ENCODE peak calls at places on chromosomes 5 and 9, in seven cellular contexts. E is NAMALWA; P is HCEC 1CT; I is HL-60; N is stimulated activated naive B cell treated with anti-CD40 and anti-IgM and Interleukin-4, amounts not matched to agents 10 μg/mL and 1 μg/mL and 100 μg/mL, for 72 hours; Q is fibroblast of lung; F is activated naive CD4-positive, alpha-beta T cell treated with Interleukin-2 at 50 U/mL for 16 hours. M is an unnamed sample.

GRCh38 chr5:56123531-56124243 is 109.4 kb downstream of the ANKRD55 start:
- DNase-seq in E (no peak), P (peak), I (no peak), N (no peak), Q (peak), F (no peak), M (peak)

GRCh38 chr5:126847318-126848221 is 70.6 kb downstream of the LMNB1 start:
- DNase-seq in E (no peak), P (no peak), I (no peak), N (no peak), Q (no peak), F (no peak), M (peak)

GRCh38 chr5:147629196-147629595 is 119.3 kb upstream of the DPYSL3 start:
- DNase-seq in E (no peak), P (no peak), I (no peak), N (no peak), Q (no peak), F (no peak), M (no peak)

GRCh38 chr9:137878957-137879555 is 1.5 kb downstream of the CACNA1B start:
- DNase-seq in E (no peak), P (no peak), I (no peak), N (no peak), Q (no peak), F (no peak), M (no peak)

GRCh38 chr9:136432591-136432990 is 7.1 kb downstream of the INPP5E start:
- DNase-seq in E (no peak), P (no peak), I (no peak), N (no peak), Q (no peak), F (no peak), M (no peak)

GRCh38 chr5:54295658-54296276 is 14.6 kb downstream of the ARL15 start:
- DNase-seq in E (no peak), P (no peak), I (no peak), N (no peak), Q (no peak), F (no peak), M (no peak)

GRCh38 chr5:133356386-133357331 is 255.7 kb downstream of the FSTL4 start:
- DNase-seq in E (no peak), P (no peak), I (no peak), N (no peak), Q (no peak), F (no peak), M (no peak)

GRCh38 chr5:124746252-124746915 is at the start of gene ZNF608:
- DNase-seq in E (peak), P (peak), I (no peak), N (no peak), Q (peak), F (no peak), M (peak)

GRCh38 chr5:109654455-109654854 is 35.3 kb upstream of the MAN2A1 start:
- DNase-seq in E (no peak), P (peak), I (no peak), N (no peak), Q (no peak), F (no peak), M (no peak)

GRCh38 chr9:80650964-80651555 is 1038.3 kb downstream of the TLE1 start:
- DNase-seq in E (no peak), P (peak), I (no peak), N (no peak), Q (peak), F (no peak), M (peak)

GRCh38 chr5:27494845-27495244 is 456.5 kb upstream of the CDH9 start:
- DNase-seq in E (no peak), P (peak), I (no peak), N (no peak), Q (no peak), F (no peak), M (no peak)

GRCh38 chr9:75197521-75197920 is 109.2 kb downstream of the OSTF1 start:
- DNase-seq in E (no peak), P (no peak), I (no peak), N (no peak), Q (no peak), F (no peak), M (no peak)

GRCh38 chr5:139964266-139964993 is 78.7 kb downstream of the NRG2 start:
- DNase-seq in E (no peak), P (no peak), I (no peak), N (no peak), Q (no peak), F (no peak), M (no peak)

GRCh38 chr5:61123145-61123544 is 39.1 kb downstream of the SMIM15 start:
- DNase-seq in E (no peak), P (no peak), I (no peak), N (no peak), Q (no peak), F (no peak), M (no peak)

GRCh38 chr5:98513378-98513777 is 260.1 kb upstream of the RGMB start:
- DNase-seq in E (no peak), P (no peak), I (no peak), N (no peak), Q (no peak), F (no peak), M (no peak)

GRCh38 chr5:127851964-127852363 is 148.8 kb downstream of the CCDC192 start:
- DNase-seq in E (no peak), P (no peak), I (no peak), N (no peak), Q (no peak), F (no peak), M (no peak)

GRCh38 chr9:123996731-123997421 is 14.7 kb upstream of the LHX2 start:
- DNase-seq in E (peak), P (no peak), I (peak), N (peak), Q (no peak), F (no peak), M (peak)

GRCh38 chr9:19985081-19985480 is 196.2 kb upstream of the SLC24A2 start:
- DNase-seq in E (no peak), P (no peak), I (no peak), N (no peak), Q (no peak), F (no peak), M (no peak)